ENCODE peak calls at places on chromosomes 16 and 17, in ten cellular contexts. C is naive thymus-derived CD8-positive, alpha-beta T cell; D is OCI-LY7; I is HEK293T; W is iris pigment epithelial cell; K is fibroblast of mammary gland; Z is activated CD4-positive, alpha-beta T cell treated with anti-CD3 and anti-CD28 coated beads, Interleukin-2, amount 50 U/mL, for 1 hour; N is AG09319; G is neuronal stem cell; S is fibroblast of pulmonary artery. U is an unnamed sample.

GRCh38 chr17:72542317-72542716 is 421.5 kb downstream of the SOX9 start:
- DNase-seq in D (no peak), C (no peak), N (no peak), G (no peak), W (no peak), Z (no peak), S (no peak), I (no peak), K (no peak), U (no peak)

GRCh38 chr17:78947235-78948153 is 22.3 kb upstream of the TIMP2 start:
- DNase-seq in D (no peak), W (no peak), K (no peak), C (no peak), S (no peak), G (no peak), Z (no peak), I (no peak), N (no peak), U (no peak)

GRCh38 chr17:47719411-47720152 is 13.5 kb upstream of the TBX21 start:
- DNase-seq in I (no peak), K (peak; percentile 80), W (peak; percentile 69), Z (peak; percentile 27), C (no peak), N (no peak), D (no peak), G (no peak), S (no peak), U (no peak)

GRCh38 chr17:29138991-29139682 is 41.1 kb downstream of the MYO18A start:
- DNase-seq in S (no peak), G (no peak), Z (no peak), C (no peak), N (no peak), W (no peak), K (no peak), D (peak; percentile 75), I (no peak), U (peak; percentile 42)

GRCh38 chr17:68197997-68198930 is 49.6 kb upstream of the AMZ2 start:
- DNase-seq in Z (no peak), C (no peak), G (no peak), D (no peak), I (no peak), K (no peak), N (no peak), S (no peak), W (no peak), U (no peak)

GRCh38 chr17:76593338-76593737 is 7.7 kb upstream of the ST6GALNAC2 start:
- DNase-seq in K (no peak), N (no peak), S (peak; percentile 42), G (no peak), I (peak; percentile 8), Z (no peak), D (no peak), W (no peak), C (no peak), U (peak; percentile 63)

GRCh38 chr16:87068751-87069150 is 248.4 kb downstream of the C16orf95 start:
- DNase-seq in K (no peak), C (no peak), S (no peak), G (no peak), I (no peak), N (no peak), D (no peak), W (no peak), Z (no peak), U (no peak)

GRCh38 chr16:69917739-69918138 is 33.4 kb upstream of the CLEC18A start:
- DNase-seq in I (no peak), K (peak; percentile 98), S (peak; percentile 98), C (no peak), N (peak; percentile 73), W (peak; percentile 98), G (peak; percentile 42), Z (no peak), D (no peak), U (no peak)

GRCh38 chr16:81551141-81551808 is 106.7 kb downstream of the CMIP start:
- DNase-seq in I (no peak), G (no peak), N (no peak), D (no peak), K (peak; percentile 25), S (peak; percentile 79), W (peak; percentile 75), Z (no peak), C (no peak), U (no peak)

GRCh38 chr16:67312450-67313118 is 14.0 kb downstream of the KCTD19 start:
- DNase-seq in D (no peak), K (peak; percentile 38), C (no peak), N (no peak), W (peak; percentile 26), I (peak; percentile 3), Z (no peak), S (peak; percentile 24), G (no peak), U (no peak)

GRCh38 chr17:42023524-42024349 is 3.8 kb downstream of the NKIRAS2 start:
- DNase-seq in W (peak; percentile 41), G (no peak), I (no peak), Z (no peak), C (no peak), K (peak; percentile 42), N (no peak), D (no peak), S (peak; percentile 20), U (no peak)

GRCh38 chr16:15650698-15651161 is 685 bp downstream of the NDE1 start:
- DNase-seq in C (no peak), D (peak; percentile 36), N (no peak), S (peak; percentile 14), W (peak; percentile 47), Z (peak; percentile 25), I (peak; percentile 19), G (peak; percentile 20), K (peak; percentile 22), U (no peak)

GRCh38 chr16:30761427-30761927 is 385 bp downstream of the CFAP119 start:
- DNase-seq in Z (peak; percentile 28), D (peak; percentile 83), W (peak; percentile 30), N (no peak), K (no peak), S (no peak), C (peak; percentile 72), I (peak; percentile 64), G (peak; percentile 36), U (no peak)

GRCh38 chr16:86676216-86676800 is 98.0 kb downstream of the FOXL1 start:
- DNase-seq in G (no peak), D (no peak), S (peak; percentile 53), I (no peak), K (peak; percentile 93), Z (no peak), C (no peak), W (peak; percentile 77), N (no peak), U (no peak)

GRCh38 chr16:31253642-31254045 is 6.1 kb upstream of the ITGAM start:
- DNase-seq in G (no peak), S (no peak), Z (no peak), I (no peak), N (no peak), C (no peak), D (no peak), W (peak; percentile 14), K (peak; percentile 36), U (no peak)

GRCh38 chr17:31321481-31321880 is at the start of gene EVI2A:
- DNase-seq in G (no peak), Z (peak; percentile 69), N (no peak), W (peak; percentile 92), I (no peak), D (peak; percentile 89), S (peak; percentile 83), K (peak; percentile 92), C (peak; percentile 90), U (no peak)

GRCh38 chr17:71966459-71967313 is 154.1 kb upstream of the SOX9 start:
- DNase-seq in C (no peak), D (no peak), Z (no peak), W (no peak), N (no peak), G (no peak), K (no peak), I (no peak), S (no peak), U (no peak)

GRCh38 chr17:19333736-19334290 is 28.7 kb downstream of the B9D1 start:
- DNase-seq in I (no peak), C (no peak), K (no peak), Z (no peak), S (no peak), W (no peak), G (no peak), D (no peak), N (no peak), U (no peak)

GRCh38 chr16:50457979-50458461 is 89.2 kb upstream of the BRD7 start:
- DNase-seq in C (no peak), K (no peak), N (no peak), D (no peak), Z (no peak), W (no peak), S (no peak), G (no peak), I (no peak), U (no peak)

GRCh38 chr17:29687601-29688000 is 64.9 kb upstream of the CORO6 start:
- DNase-seq in Z (no peak), K (no peak), G (no peak), D (no peak), S (no peak), C (no peak), N (no peak), W (no peak), I (no peak), U (no peak)

GRCh38 chr17:66964083-66964771 is at the start of gene CACNG4:
- DNase-seq in I (peak; percentile 58), C (no peak), S (no peak), W (no peak), G (no peak), K (no peak), N (no peak), D (no peak), Z (no peak), U (peak; percentile 75)

GRCh38 chr16:50303041-50303604 is 36.8 kb downstream of the ADCY7 start:
- DNase-seq in I (no peak), N (no peak), W (peak; percentile 54), S (no peak), K (no peak), D (no peak), G (no peak), Z (no peak), C (no peak), U (no peak)

GRCh38 chr16:1073566-1074378 is 1.2 kb downstream of the SSTR5 start:
- DNase-seq in C (no peak), I (no peak), N (no peak), W (no peak), D (no peak), G (no peak), S (no peak), K (no peak), Z (no peak), U (peak; percentile 27)

GRCh38 chr16:57092786-57093301 is 461 bp downstream of the CPNE2 start:
- DNase-seq in I (peak; percentile 72), Z (peak; percentile 46), D (peak; percentile 66), K (no peak), C (peak; percentile 68), N (no peak), S (no peak), G (no peak), W (no peak), U (peak; percentile 58)

GRCh38 chr17:39787038-39787437 is 49.3 kb downstream of the GRB7 start:
- DNase-seq in W (no peak), S (no peak), I (no peak), N (no peak), D (no peak), C (no peak), K (no peak), Z (no peak), G (no peak), U (no peak)

GRCh38 chr17:54979657-54980056 is 11.1 kb downstream of the STXBP4 start:
- DNase-seq in G (no peak), W (no peak), K (no peak), Z (no peak), S (no peak), D (no peak), N (no peak), I (no peak), C (no peak), U (no peak)

GRCh38 chr17:17682737-17683675 is 1.7 kb downstream of the RAI1 start:
- DNase-seq in K (peak; percentile 90), D (peak; percentile 65), G (no peak), S (peak; percentile 88), Z (peak; percentile 73), W (peak; percentile 92), C (peak; percentile 82), N (peak; percentile 73), I (peak; percentile 67), U (peak; percentile 79)

GRCh38 chr16:87765473-87765775 is 362 bp downstream of the KLHDC4 start:
- DNase-seq in W (peak; percentile 18), G (no peak), C (peak; percentile 90), Z (peak; percentile 33), I (peak; percentile 37), N (no peak), K (no peak), D (peak; percentile 68), S (no peak), U (no peak)

U was measured in glutamatergic neuron.